ENCODE peak calls at places on chromosomes 6 and 20, in ten cellular contexts. N is A549, C is transverse colon, W is tibial nerve, F is sigmoid colon, J is SK-N-SH, M is upper lobe of left lung, T is stomach, Q is GM12878, K is K562. B is an unnamed sample.

GRCh38 chr6:129047834-129048233 is 164.9 kb downstream of the LAMA2 start:
- DNase-seq in W (no peak), Q (no peak), J (no peak), M (no peak), K (no peak), T (no peak), C (no peak), F (no peak), N (no peak), B (no peak)

GRCh38 chr6:33621396-33622388 is 570 bp downstream of the ITPR3 start:
- DNase-seq in W (peak), J (no peak), T (peak), F (peak), K (peak), Q (no peak), M (peak), C (peak), N (no peak), B (peak)

GRCh38 chr20:53797085-53797484 is 203.4 kb upstream of the ZNF217 start:
- DNase-seq in C (no peak), F (no peak), M (no peak), W (no peak), J (no peak), K (no peak), N (no peak), Q (no peak), T (no peak), B (no peak)

GRCh38 chr6:73888050-73888449 is 192.0 kb downstream of the CD109 start:
- DNase-seq in Q (no peak), C (no peak), T (no peak), N (no peak), K (no peak), W (no peak), F (no peak), J (no peak), M (no peak), B (no peak)

GRCh38 chr6:90719321-90720195 is 132.7 kb upstream of the MAP3K7 start:
- DNase-seq in K (no peak), C (no peak), M (no peak), N (no peak), J (no peak), T (no peak), F (no peak), W (no peak), Q (no peak), B (no peak)

GRCh38 chr6:49775043-49775442 is 12.0 kb downstream of the PGK2 start:
- DNase-seq in W (no peak), F (no peak), J (no peak), N (no peak), M (no peak), K (no peak), Q (no peak), T (no peak), C (no peak), B (no peak)

GRCh38 chr6:31308050-31308844 is 36.4 kb upstream of the HLA-C start:
- DNase-seq in C (peak), T (peak), J (no peak), Q (no peak), M (peak), N (no peak), K (peak), W (no peak), F (peak), B (no peak)

GRCh38 chr6:3403244-3404154 is 53.4 kb downstream of the SLC22A23 start:
- DNase-seq in W (no peak), N (peak), T (peak), J (no peak), M (peak), C (peak), K (no peak), Q (no peak), F (peak), B (no peak)

GRCh38 chr6:32609731-32610640 is 20.3 kb upstream of the HLA-DRB1 start:
- DNase-seq in C (no peak), Q (peak), K (peak), M (peak), W (peak), T (no peak), F (no peak), N (peak), J (peak), B (peak)

GRCh38 chr6:155200012-155200411 is 63.8 kb upstream of the CLDN20 start:
- DNase-seq in Q (no peak), F (no peak), C (no peak), N (no peak), M (no peak), J (no peak), W (no peak), K (no peak), T (no peak), B (no peak)

GRCh38 chr20:16580127-16580526 is 6.9 kb upstream of the KIF16B start:
- DNase-seq in W (no peak), Q (no peak), C (no peak), J (peak), T (no peak), N (no peak), M (no peak), F (no peak), K (no peak), B (no peak)

GRCh38 chr6:137777299-137778075 is 89.6 kb upstream of the TNFAIP3 start:
- DNase-seq in J (no peak), T (no peak), Q (no peak), F (no peak), C (no peak), N (no peak), M (no peak), K (no peak), W (no peak), B (no peak)

GRCh38 chr6:44223471-44224153 is at the start of gene SLC29A1:
- DNase-seq in F (peak), N (peak), C (peak), K (peak), J (peak), Q (no peak), W (peak), T (peak), M (peak), B (peak)

GRCh38 chr6:36697481-36697903 is at the start of gene RAB44:
- DNase-seq in T (no peak), F (peak), N (no peak), J (no peak), W (no peak), M (peak), K (no peak), C (no peak), Q (no peak), B (peak)

GRCh38 chr20:24752612-24753011 is 196.5 kb upstream of the CST7 start:
- DNase-seq in F (no peak), M (peak), T (no peak), C (no peak), W (no peak), J (no peak), Q (no peak), K (no peak), N (no peak), B (no peak)

GRCh38 chr6:21594427-21595264 is 1.1 kb downstream of the SOX4 start:
- DNase-seq in Q (no peak), W (peak), J (peak), K (no peak), F (peak), N (peak), C (peak), M (peak), T (peak), B (peak)

GRCh38 chr20:8094415-8094818 is 37.6 kb upstream of the PLCB1 start:
- DNase-seq in M (peak), F (peak), T (peak), K (no peak), N (no peak), W (peak), J (no peak), Q (no peak), C (peak), B (peak)

GRCh38 chr6:73263570-73263909 is 544 bp upstream of the KHDC1 start:
- DNase-seq in F (no peak), C (no peak), J (no peak), N (no peak), T (no peak), Q (no peak), K (no peak), W (no peak), M (no peak), B (no peak)

GRCh38 chr6:159819932-159820640 is 20.0 kb downstream of the PNLDC1 start:
- DNase-seq in K (no peak), Q (no peak), N (no peak), C (no peak), T (no peak), F (no peak), W (no peak), M (no peak), J (no peak), B (no peak)

GRCh38 chr20:49444553-49444990 is 37.9 kb downstream of the KCNB1 start:
- DNase-seq in N (no peak), F (peak), K (no peak), C (no peak), J (no peak), M (no peak), T (no peak), Q (no peak), W (no peak), B (no peak)

GRCh38 chr20:44422083-44422482 is 53.6 kb upstream of the TTPAL start:
- DNase-seq in M (no peak), T (no peak), J (no peak), Q (no peak), N (no peak), C (peak), F (no peak), K (no peak), W (no peak), B (peak)

GRCh38 chr6:13287104-13287503 is 41.2 kb downstream of the TBC1D7 start:
- DNase-seq in T (no peak), N (no peak), W (no peak), C (no peak), F (no peak), M (no peak), K (no peak), Q (no peak), J (no peak), B (no peak)

GRCh38 chr6:13285705-13286104 is 42.6 kb downstream of the TBC1D7 start:
- DNase-seq in K (no peak), T (no peak), C (no peak), F (no peak), W (no peak), M (no peak), J (no peak), N (no peak), Q (no peak), B (no peak)

GRCh38 chr6:13288481-13288880 is 39.9 kb downstream of the TBC1D7 start:
- DNase-seq in W (no peak), Q (no peak), J (no peak), T (no peak), M (no peak), F (no peak), K (no peak), C (no peak), N (no peak), B (no peak)

GRCh38 chr6:13284646-13285045 is 43.7 kb downstream of the TBC1D7 start:
- DNase-seq in K (no peak), N (no peak), M (no peak), F (no peak), W (no peak), C (no peak), Q (no peak), T (no peak), J (no peak), B (no peak)

DNA sequence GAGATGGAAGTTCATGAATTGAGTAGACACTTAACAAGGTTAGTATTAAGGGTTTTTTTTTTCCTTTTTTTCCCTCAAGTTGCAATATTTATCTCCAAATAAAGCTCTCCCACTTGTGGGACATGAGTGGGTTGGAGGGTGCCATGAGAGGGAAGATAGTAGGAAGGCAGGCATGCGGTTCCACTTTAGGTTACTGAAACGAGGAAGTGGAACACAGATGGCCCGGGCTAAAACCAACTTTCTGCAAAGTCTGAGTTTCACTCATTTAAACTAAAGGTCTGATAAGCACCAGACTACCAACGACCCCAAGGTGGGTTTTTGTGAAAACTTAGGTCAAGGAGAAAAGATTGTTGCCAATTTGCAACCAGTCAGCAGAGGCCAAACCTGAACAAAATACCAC is 42.2 kb downstream of the TBC1D7 start:
- DNase-seq in W (no peak), K (no peak), Q (no peak), M (peak), J (no peak), T (no peak), C (no peak), N (no peak), F (no peak), B (no peak)
- TF ChIP-seq EP300 in W (no peak), K (no peak), Q (no peak), M (no peak), J (no peak), T (no peak), C (no peak), N (no peak), F (no peak), B (no peak)

DNA sequence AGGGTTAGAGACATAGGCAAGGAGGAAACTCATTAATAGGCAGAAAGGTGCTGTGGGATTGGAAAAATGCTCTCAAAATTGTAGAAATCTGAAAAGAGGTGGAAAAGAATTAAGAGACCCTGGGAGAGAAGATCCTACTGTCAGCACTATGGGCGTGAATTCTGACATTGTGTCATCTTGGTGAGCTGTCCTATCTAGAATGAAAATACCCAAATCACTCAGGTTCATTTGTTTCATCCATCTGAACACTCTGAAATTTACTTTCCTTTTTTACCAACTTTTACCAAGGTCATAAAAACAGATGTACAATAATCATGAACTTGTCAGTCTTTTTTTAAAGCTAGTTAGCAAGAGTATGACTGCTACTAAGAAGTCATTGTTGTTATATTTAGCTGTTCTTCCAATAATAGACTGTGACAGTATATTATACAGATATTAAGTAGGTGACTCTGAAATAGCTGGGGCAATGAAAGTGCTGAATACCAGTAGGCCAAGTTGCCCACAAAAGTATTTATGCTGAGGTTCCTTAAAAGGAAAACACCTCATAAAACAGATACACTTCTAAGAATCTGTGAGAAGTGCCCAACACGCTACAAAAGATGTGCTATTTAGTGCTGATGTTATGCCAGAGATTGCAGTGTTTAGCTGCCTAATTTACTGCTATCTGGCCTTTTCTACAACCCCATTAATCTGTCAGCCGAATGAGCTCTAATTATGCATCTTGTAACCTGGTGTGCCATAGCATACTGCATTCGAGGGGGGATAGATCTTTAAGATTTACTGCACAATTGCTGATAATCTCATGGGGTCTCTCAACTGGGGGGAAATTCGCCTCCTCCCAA is 217.5 kb upstream of the SUPT3H start:
- DNase-seq in K (no peak), N (no peak), J (no peak), W (no peak), C (no peak), Q (no peak), F (no peak), T (no peak), M (no peak), B (no peak)
- TF ChIP-seq EP300 in K (no peak), N (no peak), J (no peak), W (no peak), C (no peak), Q (no peak), F (peak), T (no peak), M (no peak), B (no peak)

GRCh38 chr6:7003041-7003440 is 104.7 kb upstream of the RREB1 start:
- DNase-seq in N (no peak), M (no peak), C (no peak), Q (no peak), K (no peak), W (no peak), F (no peak), J (no peak), T (no peak), B (no peak)
- TF ChIP-seq EP300 in N (no peak), M (no peak), C (no peak), Q (no peak), K (no peak), W (no peak), F (no peak), J (no peak), T (no peak), B (no peak)

GRCh38 chr6:52942221-52942620 is 32.7 kb upstream of the GSTA3 start:
- DNase-seq in W (no peak), Q (no peak), N (no peak), C (no peak), K (no peak), T (no peak), J (no peak), M (no peak), F (no peak), B (no peak)

DNA sequence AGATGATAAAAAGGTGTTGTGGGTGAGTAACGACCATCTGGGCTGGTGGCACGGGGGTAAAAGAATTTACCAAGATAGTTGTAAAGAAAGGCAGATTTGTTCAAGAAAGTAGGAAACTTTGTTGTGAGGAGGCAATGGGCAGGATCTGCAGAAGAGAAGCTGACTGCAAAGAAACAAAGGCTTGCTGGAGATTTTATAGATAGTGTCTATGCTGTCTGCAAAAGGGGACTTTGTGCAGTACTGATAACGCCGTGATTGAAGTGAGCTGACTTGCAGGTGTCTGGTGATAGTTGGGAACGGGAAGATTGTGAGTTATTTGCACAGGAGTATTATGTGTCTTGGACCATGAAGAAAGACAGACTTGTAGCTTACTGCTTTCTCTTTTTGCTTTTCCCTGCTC is 36.8 kb upstream of the GSTA3 start:
- DNase-seq in K (no peak), Q (no peak), N (no peak), J (no peak), F (no peak), T (no peak), C (no peak), W (no peak), M (no peak), B (no peak)
- TF ChIP-seq EP300 in K (no peak), Q (no peak), N (no peak), J (no peak), F (no peak), T (no peak), C (no peak), W (no peak), M (no peak), B (no peak)

DNA sequence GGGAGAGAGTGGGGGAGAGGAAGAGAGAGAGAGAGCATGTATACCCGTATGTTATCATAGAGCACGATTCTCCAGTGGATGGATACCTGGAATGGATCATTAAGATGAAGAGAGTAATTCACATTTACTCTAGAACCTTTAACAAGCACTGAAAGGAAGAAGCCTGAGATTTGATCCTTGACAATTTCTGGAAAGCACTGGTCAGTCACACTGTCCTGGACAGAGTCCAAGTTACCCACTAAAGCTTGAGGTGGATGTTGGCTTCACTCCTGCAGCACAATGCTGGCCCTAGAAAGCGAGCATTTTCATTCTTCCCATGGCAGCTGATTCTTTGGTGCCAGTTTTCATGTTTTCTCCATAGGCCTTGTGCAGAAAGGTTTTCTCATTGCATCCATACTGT is 25.6 kb downstream of the NFYA start:
- DNase-seq in K (no peak), W (no peak), F (no peak), Q (no peak), J (no peak), C (no peak), M (no peak), T (no peak), N (no peak), B (no peak)
- TF ChIP-seq EP300 in K (no peak), W (no peak), F (no peak), Q (no peak), J (no peak), C (no peak), M (no peak), T (no peak), N (no peak), B (no peak)

GRCh38 chr6:139858444-139858843 is 484.0 kb upstream of the CITED2 start:
- DNase-seq in K (no peak), N (no peak), M (no peak), T (peak), F (no peak), J (no peak), Q (no peak), C (peak), W (no peak), B (no peak)
- TF ChIP-seq EP300 in K (no peak), N (no peak), M (no peak), T (no peak), F (no peak), J (no peak), Q (no peak), C (no peak), W (no peak), B (no peak)

B was measured in ovary.